ENCODE peak calls at places on chromosomes 5 and 9, in five cellular contexts. I, O, W, N and X are unnamed samples.

GRCh38 chr5:59798862-59799667 is 94.5 kb downstream of the PDE4D start:
- DNase-seq in W (no peak), O (no peak), I (no peak), N (no peak), X (no peak)

GRCh38 chr5:117475925-117476324 is 901.3 kb upstream of the SEMA6A start:
- DNase-seq in I (no peak), O (no peak), W (no peak), N (no peak), X (no peak)

GRCh38 chr9:134839441-134840125 is 41.0 kb upstream of the FCN2 start:
- DNase-seq in N (no peak), I (no peak), W (no peak), O (no peak), X (no peak)

GRCh38 chr9:124077915-124078572 is 66.5 kb downstream of the LHX2 start:
- DNase-seq in N (peak), I (no peak), W (no peak), O (no peak), X (no peak)

GRCh38 chr9:113187935-113188595 is 33.0 kb downstream of the FKBP15 start:
- DNase-seq in W (peak), O (peak), N (peak), I (peak), X (peak)

GRCh38 chr5:55232194-55232984 is 1.0 kb downstream of the CCNO start:
- DNase-seq in W (no peak), N (no peak), O (no peak), I (no peak), X (no peak)

GRCh38 chr5:123174916-123175481 is 86.0 kb downstream of the PRDM6 start:
- DNase-seq in O (no peak), W (no peak), N (no peak), I (no peak), X (no peak)

GRCh38 chr9:130934702-130935659 is 4.1 kb downstream of the FIBCD1 start:
- DNase-seq in I (no peak), W (no peak), N (peak), O (no peak), X (no peak)

GRCh38 chr5:3139596-3139995 is 388.1 kb upstream of the IRX2 start:
- DNase-seq in N (peak), O (no peak), W (no peak), I (no peak), X (no peak)

GRCh38 chr9:35748858-35749514 is at the start of the genes GBA2 and RGP1:
- DNase-seq in O (no peak), N (peak), I (peak), W (peak), X (no peak)

GRCh38 chr9:37144762-37145161 is 24.4 kb downstream of the ZCCHC7 start:
- DNase-seq in W (no peak), O (no peak), I (no peak), N (no peak), X (no peak)

GRCh38 chr9:120324996-120325642 is 254.8 kb downstream of the CDK5RAP2 start:
- DNase-seq in O (no peak), N (no peak), W (no peak), I (no peak), X (no peak)

DNA sequence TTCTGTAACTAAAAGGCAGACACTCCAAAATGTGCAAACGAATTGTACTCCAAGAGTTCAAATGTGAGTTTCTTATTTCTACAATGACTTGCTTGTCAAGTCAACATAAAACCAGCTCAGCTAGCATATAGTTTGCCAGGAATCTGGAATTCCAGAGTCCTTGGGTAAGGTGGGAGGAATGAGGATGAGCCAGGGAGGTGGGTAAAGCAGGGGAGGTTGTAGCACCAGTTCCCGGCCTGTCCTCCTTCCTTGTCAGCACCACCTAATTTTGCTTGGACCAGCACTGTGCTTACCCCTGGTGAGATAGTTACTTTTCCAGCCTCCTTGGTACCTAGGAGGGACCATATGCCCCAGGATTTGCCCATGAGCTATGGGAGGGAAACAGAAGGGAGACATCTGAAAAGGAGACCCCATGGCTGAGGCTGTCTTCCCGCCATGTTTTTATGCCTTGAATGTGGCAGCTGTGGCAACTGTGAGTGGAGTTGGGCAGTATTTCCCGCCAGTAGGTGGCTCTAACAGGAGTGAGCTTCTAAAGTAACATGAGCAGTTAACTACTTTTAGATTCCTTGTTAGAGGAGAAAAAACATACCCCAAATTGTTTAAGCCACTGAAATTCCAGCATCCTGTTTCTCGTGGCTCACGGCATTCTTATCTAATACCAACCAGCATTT is 302.5 kb downstream of the TENT4A start:
- DNase-seq in W (no peak), I (no peak), O (no peak), N (no peak), X (no peak)
- TF ChIP-seq CTCF in W (no peak), I (no peak), O (no peak), N (no peak), X (no peak)

GRCh38 chr5:141250576-141250975 is 5.4 kb downstream of the PCDHB15 start:
- DNase-seq in W (no peak), I (no peak), O (no peak), N (no peak), X (no peak)

GRCh38 chr5:141241496-141241895 is 3.7 kb upstream of the PCDHB15 start:
- DNase-seq in W (no peak), N (no peak), O (no peak), I (no peak), X (no peak)

GRCh38 chr5:141245250-141245717 is at the start of gene PCDHB15:
- DNase-seq in N (no peak), I (no peak), W (no peak), O (no peak), X (no peak)
- TF ChIP-seq CTCF in N (no peak), I (no peak), W (peak), O (peak), X (no peak)

DNA sequence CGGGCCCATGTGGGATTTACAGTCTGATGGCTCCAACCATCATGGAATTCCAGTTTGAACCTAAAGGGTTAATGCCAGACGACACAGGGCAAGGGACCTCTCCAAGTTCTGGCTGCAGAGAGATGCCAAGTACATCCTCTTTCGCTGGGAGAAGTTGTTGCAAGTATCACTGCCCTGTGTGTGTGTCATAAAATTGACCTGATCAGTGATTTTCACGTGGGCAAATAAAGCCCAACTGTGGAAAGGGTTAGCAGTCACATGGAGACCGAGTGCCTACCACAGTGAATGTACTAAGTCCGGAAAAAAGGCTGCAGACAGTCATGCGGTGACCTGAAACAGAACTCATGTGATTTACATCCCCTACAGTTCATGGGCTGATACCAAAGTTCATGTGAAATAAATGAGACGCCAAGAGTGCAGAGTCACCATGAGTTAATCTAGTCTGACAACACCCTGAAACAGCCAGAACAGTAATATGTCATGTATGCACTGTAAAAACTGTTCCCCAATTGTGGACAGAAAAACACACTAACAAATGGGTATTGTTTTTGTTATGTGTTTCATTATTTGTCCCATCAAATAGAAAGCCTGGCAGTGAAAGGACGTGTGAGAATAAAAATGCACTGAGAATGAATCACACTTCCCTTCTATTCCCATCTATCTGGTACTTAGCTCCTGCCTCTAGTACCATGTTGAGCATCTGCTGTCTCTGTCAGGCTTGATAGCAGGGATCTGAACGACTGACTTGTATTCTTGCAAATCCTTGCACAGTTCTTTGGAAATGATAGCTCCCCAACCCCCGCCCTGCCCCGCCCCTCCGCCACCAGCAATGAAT is 115.7 kb downstream of the SUSD1 start:
- DNase-seq in O (no peak), W (no peak), I (peak), N (peak), X (no peak)
- TF ChIP-seq CTCF in O (no peak), W (no peak), I (no peak), N (no peak), X (no peak)

GRCh38 chr5:178450121-178450631 is 140.0 kb downstream of the COL23A1 start:
- DNase-seq in O (no peak), W (no peak), N (no peak), I (no peak), X (no peak)
- TF ChIP-seq CTCF in O (no peak), W (no peak), N (no peak), I (no peak), X (no peak)